ENCODE peak calls at places on chromosomes 11 and 22, in eight cellular contexts. One of them, this sample, is unnamed.

GRCh38 chr11:14803846-14804245 is 88.2 kb downstream of the CYP2R1 start:
- DNase-seq in ovary: no peak
- DNase-seq in transverse colon: no peak
- DNase-seq in heart left ventricle: no peak
- DNase-seq in A549: no peak
- DNase-seq in body of pancreas: no peak
- DNase-seq in IMR-90: peak; percentile 7
- DNase-seq in HCT116: no peak
- DNase-seq in this sample: no peak

GRCh38 chr22:31020334-31020733 is 51.3 kb downstream of the TUG1 start:
- DNase-seq in ovary: no peak
- DNase-seq in transverse colon: no peak
- DNase-seq in heart left ventricle: no peak
- DNase-seq in A549: no peak
- DNase-seq in body of pancreas: no peak
- DNase-seq in IMR-90: no peak
- DNase-seq in HCT116: no peak
- DNase-seq in this sample: no peak

GRCh38 chr11:28107331-28107725 is 628 bp downstream of the KIF18A start:
- DNase-seq in ovary: no peak
- DNase-seq in transverse colon: no peak
- DNase-seq in heart left ventricle: no peak
- DNase-seq in A549: no peak
- DNase-seq in body of pancreas: no peak
- DNase-seq in IMR-90: peak; percentile 37
- DNase-seq in HCT116: no peak
- DNase-seq in this sample: no peak

GRCh38 chr22:49726022-49726681 is 101.5 kb downstream of the BRD1 start:
- DNase-seq in ovary: no peak
- DNase-seq in transverse colon: no peak
- DNase-seq in heart left ventricle: no peak
- DNase-seq in A549: no peak
- DNase-seq in body of pancreas: no peak
- DNase-seq in IMR-90: no peak
- DNase-seq in HCT116: no peak
- DNase-seq in this sample: no peak

GRCh38 chr11:74278721-74279148 is 32.7 kb downstream of the P4HA3 start:
- DNase-seq in ovary: peak; percentile 62
- DNase-seq in transverse colon: peak; percentile 42
- DNase-seq in heart left ventricle: peak; percentile 32
- DNase-seq in A549: peak; percentile 97
- DNase-seq in body of pancreas: peak; percentile 50
- DNase-seq in IMR-90: peak; percentile 100
- DNase-seq in HCT116: no peak
- DNase-seq in this sample: no peak

GRCh38 chr11:44286268-44286880 is 23.6 kb downstream of the ALX4 start:
- DNase-seq in ovary: no peak
- DNase-seq in transverse colon: peak; percentile 41
- DNase-seq in heart left ventricle: peak; percentile 51
- DNase-seq in A549: peak; percentile 70
- DNase-seq in body of pancreas: peak; percentile 42
- DNase-seq in IMR-90: peak; percentile 44
- DNase-seq in HCT116: peak; percentile 43
- DNase-seq in this sample: no peak

GRCh38 chr11:35619030-35619753 is 932 bp downstream of the FJX1 start:
- DNase-seq in ovary: peak; percentile 54
- DNase-seq in transverse colon: peak; percentile 8
- DNase-seq in heart left ventricle: no peak
- DNase-seq in A549: peak; percentile 77
- DNase-seq in body of pancreas: peak; percentile 52
- DNase-seq in IMR-90: peak; percentile 37
- DNase-seq in HCT116: no peak
- DNase-seq in this sample: no peak

GRCh38 chr11:57586711-57587110 is 10.8 kb upstream of the SERPING1 start:
- DNase-seq in ovary: no peak
- DNase-seq in transverse colon: no peak
- DNase-seq in heart left ventricle: no peak
- DNase-seq in A549: no peak
- DNase-seq in body of pancreas: no peak
- DNase-seq in IMR-90: no peak
- DNase-seq in HCT116: no peak
- DNase-seq in this sample: no peak

GRCh38 chr22:35465109-35465701 is 65.3 kb downstream of the MCM5 start:
- DNase-seq in ovary: no peak
- DNase-seq in transverse colon: peak; percentile 34
- DNase-seq in heart left ventricle: no peak
- DNase-seq in A549: no peak
- DNase-seq in body of pancreas: peak; percentile 24
- DNase-seq in IMR-90: no peak
- DNase-seq in HCT116: no peak
- DNase-seq in this sample: no peak

GRCh38 chr22:38176170-38176741 is 5.4 kb downstream of the PLA2G6 start:
- DNase-seq in ovary: peak; percentile 59
- DNase-seq in transverse colon: peak; percentile 56
- DNase-seq in heart left ventricle: peak; percentile 88
- DNase-seq in A549: no peak
- DNase-seq in body of pancreas: peak; percentile 51
- DNase-seq in IMR-90: peak; percentile 98
- DNase-seq in HCT116: no peak
- DNase-seq in this sample: peak; percentile 43

GRCh38 chr11:79697905-79698304 is 257.1 kb upstream of the TENM4 start:
- DNase-seq in ovary: no peak
- DNase-seq in transverse colon: no peak
- DNase-seq in heart left ventricle: no peak
- DNase-seq in A549: no peak
- DNase-seq in body of pancreas: no peak
- DNase-seq in IMR-90: no peak
- DNase-seq in HCT116: no peak
- DNase-seq in this sample: no peak

GRCh38 chr22:20304646-20305045 is 15.2 kb downstream of the DGCR6L start:
- DNase-seq in ovary: no peak
- DNase-seq in transverse colon: no peak
- DNase-seq in heart left ventricle: no peak
- DNase-seq in A549: no peak
- DNase-seq in body of pancreas: no peak
- DNase-seq in IMR-90: no peak
- DNase-seq in HCT116: no peak
- DNase-seq in this sample: no peak

GRCh38 chr11:34165786-34166557 is 60.5 kb downstream of the NAT10 start:
- DNase-seq in ovary: no peak
- DNase-seq in transverse colon: no peak
- DNase-seq in heart left ventricle: peak; percentile 35
- DNase-seq in A549: no peak
- DNase-seq in body of pancreas: no peak
- DNase-seq in IMR-90: no peak
- DNase-seq in HCT116: no peak
- DNase-seq in this sample: no peak

GRCh38 chr11:100329352-100329751 is 357.7 kb upstream of the ARHGAP42 start:
- DNase-seq in ovary: no peak
- DNase-seq in transverse colon: no peak
- DNase-seq in heart left ventricle: no peak
- DNase-seq in A549: no peak
- DNase-seq in body of pancreas: no peak
- DNase-seq in IMR-90: no peak
- DNase-seq in HCT116: no peak
- DNase-seq in this sample: no peak

GRCh38 chr11:119417726-119418540 is 5.0 kb downstream of the THY1 start:
- DNase-seq in ovary: no peak
- DNase-seq in transverse colon: no peak
- DNase-seq in heart left ventricle: no peak
- DNase-seq in A549: no peak
- DNase-seq in body of pancreas: no peak
- DNase-seq in IMR-90: peak; percentile 96
- DNase-seq in HCT116: no peak
- DNase-seq in this sample: no peak

GRCh38 chr11:119419834-119420492 is 3.0 kb downstream of the THY1 start:
- DNase-seq in ovary: no peak
- DNase-seq in transverse colon: no peak
- DNase-seq in heart left ventricle: no peak
- DNase-seq in A549: no peak
- DNase-seq in body of pancreas: no peak
- DNase-seq in IMR-90: no peak
- DNase-seq in HCT116: no peak
- DNase-seq in this sample: no peak

GRCh38 chr11:119416606-119417580 is 6.1 kb downstream of the THY1 start:
- DNase-seq in ovary: no peak
- DNase-seq in transverse colon: no peak
- DNase-seq in heart left ventricle: no peak
- DNase-seq in A549: no peak
- DNase-seq in body of pancreas: no peak
- DNase-seq in IMR-90: peak; percentile 59
- DNase-seq in HCT116: no peak
- DNase-seq in this sample: no peak

GRCh38 chr11:119419246-119419645 is 3.7 kb downstream of the THY1 start:
- DNase-seq in ovary: no peak
- DNase-seq in transverse colon: no peak
- DNase-seq in heart left ventricle: no peak
- DNase-seq in A549: no peak
- DNase-seq in body of pancreas: no peak
- DNase-seq in IMR-90: no peak
- DNase-seq in HCT116: no peak
- DNase-seq in this sample: no peak

GRCh38 chr11:119418759-119419158 is 4.2 kb downstream of the THY1 start:
- DNase-seq in ovary: no peak
- DNase-seq in transverse colon: no peak
- DNase-seq in heart left ventricle: no peak
- DNase-seq in A549: no peak
- DNase-seq in body of pancreas: no peak
- DNase-seq in IMR-90: no peak
- DNase-seq in HCT116: no peak
- DNase-seq in this sample: no peak
- H3K4me3 ChIP-seq in ovary: no peak overlapping the region
- H3K4me3 ChIP-seq in transverse colon: no peak overlapping the region
- H3K4me3 ChIP-seq in heart left ventricle: no peak overlapping the region
- H3K4me3 ChIP-seq in A549: no peak overlapping the region
- H3K4me3 ChIP-seq in body of pancreas: no peak overlapping the region
- H3K4me3 ChIP-seq in IMR-90: no peak overlapping the region
- H3K4me3 ChIP-seq in HCT116: no peak overlapping the region
- H3K4me3 ChIP-seq in this sample: no peak overlapping the region

DNA sequence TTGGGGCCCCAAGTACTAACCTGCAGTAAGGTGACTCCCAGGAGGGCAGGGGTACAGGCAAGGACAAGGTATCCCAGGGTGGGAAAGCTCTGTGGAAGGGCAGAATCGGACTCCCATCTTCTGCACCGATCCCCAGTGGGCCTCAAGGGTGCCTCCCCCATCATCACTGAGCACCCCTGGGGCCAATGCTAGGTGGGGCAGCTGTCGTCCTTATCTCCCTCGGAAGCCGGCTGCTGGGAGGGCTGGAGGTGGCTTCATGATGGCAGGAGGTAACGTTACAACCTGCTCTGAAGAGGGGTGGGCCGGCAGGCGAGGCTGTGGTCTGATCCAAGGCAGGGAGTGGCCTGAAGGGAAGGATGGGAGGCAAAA is 87.6 kb upstream of the LINC01488 start:
- DNase-seq in ovary: no peak
- DNase-seq in transverse colon: no peak
- DNase-seq in heart left ventricle: no peak
- DNase-seq in A549: no peak
- DNase-seq in body of pancreas: no peak
- DNase-seq in IMR-90: no peak
- DNase-seq in HCT116: no peak
- DNase-seq in this sample: no peak
- TF ChIP-seq POLR2A in ovary: no peak
- TF ChIP-seq POLR2A in transverse colon: no peak
- TF ChIP-seq POLR2A in heart left ventricle: no peak
- TF ChIP-seq POLR2A in A549: no peak
- TF ChIP-seq POLR2A in body of pancreas: no peak
- TF ChIP-seq POLR2A in IMR-90: no peak
- TF ChIP-seq POLR2A in HCT116: no peak
- TF ChIP-seq POLR2A in this sample: no peak

GRCh38 chr11:128714881-128715280 is 21.0 kb downstream of the FLI1 start:
- DNase-seq in ovary: no peak
- DNase-seq in transverse colon: no peak
- DNase-seq in heart left ventricle: no peak
- DNase-seq in A549: no peak
- DNase-seq in body of pancreas: no peak
- DNase-seq in IMR-90: peak; percentile 97
- DNase-seq in HCT116: no peak
- DNase-seq in this sample: no peak
- H3K27ac ChIP-seq in ovary: no peak overlapping the region
- H3K27ac ChIP-seq in transverse colon: peak overlapping the region; percentile 76
- H3K27ac ChIP-seq in heart left ventricle: peak overlapping the region; percentile 36
- H3K27ac ChIP-seq in A549: no peak overlapping the region
- H3K27ac ChIP-seq in body of pancreas: no peak overlapping the region
- H3K27ac ChIP-seq in IMR-90: no peak overlapping the region
- H3K27ac ChIP-seq in HCT116: no peak overlapping the region
- H3K27ac ChIP-seq in this sample: peak overlapping the region; percentile 53

GRCh38 chr11:7515544-7515943 is 1.7 kb downstream of the PPFIBP2 start:
- DNase-seq in ovary: no peak
- DNase-seq in transverse colon: no peak
- DNase-seq in heart left ventricle: no peak
- DNase-seq in A549: no peak
- DNase-seq in body of pancreas: no peak
- DNase-seq in IMR-90: no peak
- DNase-seq in HCT116: no peak
- DNase-seq in this sample: no peak

GRCh38 chr11:7513210-7514098 is at the start of gene PPFIBP2:
- DNase-seq in ovary: peak; percentile 87
- DNase-seq in transverse colon: peak; percentile 91
- DNase-seq in heart left ventricle: peak; percentile 86
- DNase-seq in A549: peak; percentile 73
- DNase-seq in body of pancreas: peak; percentile 89
- DNase-seq in IMR-90: peak; percentile 47
- DNase-seq in HCT116: peak; percentile 40
- DNase-seq in this sample: peak; percentile 67

GRCh38 chr11:7514099-7514725 is 413 bp downstream of the PPFIBP2 start:
- DNase-seq in ovary: no peak
- DNase-seq in transverse colon: peak; percentile 54
- DNase-seq in heart left ventricle: no peak
- DNase-seq in A549: no peak
- DNase-seq in body of pancreas: peak; percentile 33
- DNase-seq in IMR-90: no peak
- DNase-seq in HCT116: no peak
- DNase-seq in this sample: no peak

GRCh38 chr11:7511405-7511804 is 2.4 kb upstream of the PPFIBP2 start:
- DNase-seq in ovary: peak; percentile 49
- DNase-seq in transverse colon: peak; percentile 53
- DNase-seq in heart left ventricle: peak; percentile 69
- DNase-seq in A549: no peak
- DNase-seq in body of pancreas: peak; percentile 89
- DNase-seq in IMR-90: no peak
- DNase-seq in HCT116: no peak
- DNase-seq in this sample: peak; percentile 66

DNA sequence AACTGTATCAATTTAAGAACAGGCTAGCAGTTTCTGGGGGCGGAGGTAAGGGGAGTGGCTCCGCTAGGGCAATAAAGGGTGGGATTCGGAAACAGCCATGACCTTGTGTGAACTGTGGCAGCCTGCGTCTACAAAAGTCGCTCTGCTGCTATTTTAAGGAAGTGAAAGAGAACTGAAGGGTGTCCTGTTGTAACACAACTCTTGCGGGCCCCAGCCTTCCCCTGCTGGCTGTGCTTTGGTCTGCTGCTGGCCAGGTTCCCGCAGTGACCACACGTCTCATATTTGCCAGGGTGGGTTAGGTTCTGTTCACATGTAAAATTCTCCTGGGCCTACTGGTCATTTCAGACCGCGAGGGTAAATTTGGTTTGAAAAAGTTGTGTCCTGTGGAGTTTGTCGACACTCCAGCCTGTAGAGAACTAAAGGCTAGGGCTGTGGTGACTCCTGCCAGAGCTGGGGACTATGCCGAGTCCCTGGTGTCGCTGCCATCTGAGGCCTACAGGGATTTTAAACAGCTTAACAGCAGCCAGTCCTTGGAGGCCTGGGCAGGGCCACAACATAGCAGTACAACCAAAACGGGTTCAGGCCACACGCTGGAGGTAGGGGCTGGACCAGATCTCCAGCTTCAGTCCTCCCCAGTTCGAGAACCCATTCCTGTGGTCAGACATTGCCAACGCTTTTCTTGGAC is 1.1 kb upstream of the PPFIBP2 start:
- DNase-seq in ovary: peak; percentile 73
- DNase-seq in transverse colon: peak; percentile 80
- DNase-seq in heart left ventricle: peak; percentile 79
- DNase-seq in A549: no peak
- DNase-seq in body of pancreas: peak; percentile 76
- DNase-seq in IMR-90: no peak
- DNase-seq in HCT116: no peak
- DNase-seq in this sample: peak; percentile 73
- H3K4me3 ChIP-seq in ovary: peak overlapping the region; percentile 93
- H3K4me3 ChIP-seq in transverse colon: peak overlapping the region; percentile 56
- H3K4me3 ChIP-seq in heart left ventricle: peak overlapping the region; percentile 96
- H3K4me3 ChIP-seq in A549: peak overlapping the region; percentile 76
- H3K4me3 ChIP-seq in body of pancreas: no peak overlapping the region
- H3K4me3 ChIP-seq in IMR-90: peak overlapping the region; percentile 58
- H3K4me3 ChIP-seq in HCT116: peak overlapping the region; percentile 74
- H3K4me3 ChIP-seq in this sample: peak overlapping the region; percentile 89

This sample was measured in tibial nerve.